ENCODE peak calls at places on chromosomes 13 and 19, in nine cellular contexts. F, D, E, Q, K, U, X, T and Z are unnamed samples.

GRCh38 chr13:31385534-31385933 is 185.8 kb downstream of the B3GLCT start:
- DNase-seq in K (no peak), T (no peak), D (no peak), F (peak), E (no peak), Q (no peak), U (no peak), X (no peak), Z (no peak)

GRCh38 chr13:52112606-52113005 is 16.3 kb downstream of the NEK5 start:
- DNase-seq in X (no peak), Q (no peak), D (no peak), E (no peak), K (no peak), T (no peak), U (no peak), F (no peak), Z (no peak)

GRCh38 chr19:42419309-42419708 is 7.9 kb downstream of the LIPE start:
- DNase-seq in T (no peak), E (no peak), F (no peak), K (peak), D (no peak), Q (no peak), X (no peak), U (no peak), Z (no peak)

GRCh38 chr13:101474419-101474957 is 22.0 kb downstream of the ITGBL1 start:
- DNase-seq in U (peak), K (no peak), Q (peak), D (no peak), E (no peak), X (no peak), F (peak), T (no peak), Z (peak)

GRCh38 chr19:47687906-47688305 is 25.3 kb upstream of the EHD2 start:
- DNase-seq in F (no peak), U (no peak), Q (no peak), K (no peak), X (no peak), D (no peak), T (no peak), E (no peak), Z (no peak)

GRCh38 chr13:97076898-97077297 is 82.6 kb upstream of the OXGR1 start:
- DNase-seq in Q (no peak), K (no peak), U (peak), E (no peak), X (peak), T (no peak), D (no peak), F (no peak), Z (no peak)

GRCh38 chr19:15195987-15196682 is 4.7 kb downstream of the NOTCH3 start:
- DNase-seq in K (no peak), Q (no peak), F (no peak), U (no peak), X (peak), E (no peak), D (no peak), T (peak), Z (peak)

GRCh38 chr13:111177803-111178389 is 62.8 kb downstream of the ARHGEF7 start:
- DNase-seq in F (no peak), U (peak), D (no peak), X (no peak), K (no peak), T (peak), Q (peak), E (no peak), Z (no peak)

GRCh38 chr13:87622921-87623320 is 48.2 kb upstream of the SLITRK5 start:
- DNase-seq in T (no peak), Q (no peak), D (no peak), K (no peak), U (no peak), X (no peak), E (no peak), F (no peak), Z (no peak)

GRCh38 chr19:17183271-17183757 is 31.8 kb upstream of the USE1 start:
- DNase-seq in D (no peak), K (no peak), X (no peak), U (no peak), T (no peak), Q (no peak), E (no peak), F (no peak), Z (no peak)

GRCh38 chr19:24062222-24062621 is 24.8 kb upstream of the ZNF254 start:
- DNase-seq in K (no peak), F (no peak), T (peak), Q (peak), X (no peak), U (no peak), D (no peak), E (no peak), Z (no peak)

GRCh38 chr13:40220299-40220935 is 446.0 kb downstream of the FOXO1 start:
- DNase-seq in U (no peak), D (peak), X (no peak), T (no peak), F (no peak), E (no peak), K (no peak), Q (no peak), Z (no peak)

GRCh38 chr19:35120492-35120891 is 4.9 kb downstream of the FXYD3 start:
- DNase-seq in D (no peak), U (peak), T (no peak), K (no peak), E (no peak), F (peak), X (no peak), Q (no peak), Z (no peak)

GRCh38 chr19:10611907-10612306 is 13.4 kb upstream of the SLC44A2 start:
- DNase-seq in X (no peak), T (no peak), Q (no peak), F (peak), K (no peak), E (no peak), U (peak), D (no peak), Z (no peak)

GRCh38 chr13:59547950-59548349 is 615.8 kb downstream of the DIAPH3 start:
- DNase-seq in F (no peak), T (no peak), U (no peak), E (no peak), X (no peak), D (no peak), Q (no peak), K (no peak), Z (no peak)

GRCh38 chr13:98346904-98347636 is 170.0 kb upstream of the RNF113B start:
- DNase-seq in F (no peak), E (no peak), T (peak), K (no peak), D (no peak), U (no peak), X (no peak), Q (no peak), Z (no peak)

GRCh38 chr13:52137489-52137888 is 8.6 kb upstream of the NEK5 start:
- DNase-seq in F (no peak), U (no peak), Q (no peak), D (no peak), X (peak), E (no peak), K (no peak), T (no peak), Z (no peak)

GRCh38 chr13:35768551-35768950 is 292.1 kb upstream of the MAB21L1 start:
- DNase-seq in X (no peak), K (no peak), T (no peak), Q (peak), E (no peak), F (peak), U (no peak), D (no peak), Z (no peak)

GRCh38 chr13:40191186-40191980 is 475.1 kb downstream of the FOXO1 start:
- DNase-seq in U (peak), D (no peak), T (no peak), X (no peak), K (no peak), E (no peak), F (peak), Q (no peak), Z (no peak)

GRCh38 chr19:44003461-44004134 is 841 bp downstream of the ZNF230 start:
- DNase-seq in Q (peak), D (no peak), E (no peak), X (peak), T (peak), F (peak), K (no peak), U (peak), Z (no peak)

GRCh38 chr13:59659981-59660380 is 503.7 kb downstream of the DIAPH3 start:
- DNase-seq in U (no peak), F (no peak), Q (no peak), E (no peak), T (no peak), K (no peak), D (no peak), X (no peak), Z (no peak)

GRCh38 chr13:29888306-29888705 is 37.9 kb upstream of the UBL3 start:
- DNase-seq in Q (no peak), D (no peak), F (no peak), T (no peak), E (no peak), X (no peak), K (no peak), U (peak), Z (no peak)

GRCh38 chr13:41459754-41460111 is 2.4 kb downstream of the RGCC start:
- DNase-seq in K (no peak), X (no peak), D (no peak), T (no peak), Q (no peak), E (no peak), U (no peak), F (no peak), Z (no peak)

GRCh38 chr13:114104626-114105350 is 27.6 kb downstream of the RASA3 start:
- DNase-seq in T (peak), U (no peak), D (no peak), K (peak), Q (no peak), F (no peak), X (no peak), E (no peak), Z (peak)

GRCh38 chr13:41546372-41547252 is 89.3 kb downstream of the RGCC start:
- DNase-seq in K (no peak), X (no peak), E (no peak), U (peak), F (no peak), Q (peak), D (no peak), T (no peak), Z (no peak)

GRCh38 chr13:113239986-113240385 is 30.6 kb downstream of the CUL4A start:
- DNase-seq in K (no peak), D (no peak), T (no peak), X (no peak), F (no peak), Q (no peak), E (no peak), U (no peak), Z (no peak)

GRCh38 chr19:19531951-19532805 is 3.5 kb downstream of the YJEFN3 start:
- DNase-seq in F (peak), D (peak), U (peak), X (peak), E (peak), T (peak), K (peak), Q (peak), Z (peak)

GRCh38 chr13:51758691-51759090 is 45.3 kb downstream of the DHRS12 start:
- DNase-seq in E (no peak), U (no peak), D (no peak), Q (no peak), X (no peak), T (no peak), F (no peak), K (no peak), Z (no peak)

GRCh38 chr19:2547033-2547680 is 71.2 kb downstream of the GADD45B start:
- DNase-seq in X (no peak), T (no peak), D (no peak), U (no peak), Q (no peak), E (no peak), K (peak), F (no peak), Z (no peak)